ENCODE peak calls at places on chromosomes 4 and X, in five cellular contexts. L is esophagus squamous epithelium, H is sigmoid colon, I is uterus, Y is testis. V is an unnamed sample.

GRCh38 chrX:103585421-103586313 is at the start of gene TCEAL4:
- DNase-seq in L (no peak), H (peak; percentile 85), I (peak; percentile 72), Y (peak; percentile 84), V (peak; percentile 45)

GRCh38 chr4:185774815-185775684 is 36.9 kb downstream of the SORBS2 start:
- DNase-seq in L (no peak), H (no peak), I (no peak), Y (no peak), V (no peak)

GRCh38 chrX:100494570-100494969 is 84.5 kb upstream of the PCDH19 start:
- DNase-seq in L (no peak), H (no peak), I (no peak), Y (no peak), V (no peak)

GRCh38 chr4:30863031-30863430 is 142.9 kb downstream of the PCDH7 start:
- DNase-seq in L (no peak), H (no peak), I (no peak), Y (no peak), V (no peak)

GRCh38 chr4:11488657-11489448 is 60.2 kb upstream of the HS3ST1 start:
- DNase-seq in L (no peak), H (no peak), I (no peak), Y (no peak), V (no peak)

GRCh38 chr4:72442147-72442546 is 126.9 kb downstream of the ADAMTS3 start:
- DNase-seq in L (no peak), H (no peak), I (no peak), Y (no peak), V (no peak)

GRCh38 chr4:78166582-78166981 is 109.5 kb downstream of the FRAS1 start:
- DNase-seq in L (no peak), H (no peak), I (no peak), Y (no peak), V (no peak)

GRCh38 chr4:14404730-14405129 is 597.6 kb upstream of the CPEB2 start:
- DNase-seq in L (no peak), H (no peak), I (no peak), Y (no peak), V (no peak)

GRCh38 chr4:165563851-165564250 is 185.0 kb downstream of the CPE start:
- DNase-seq in L (no peak), H (no peak), I (no peak), Y (no peak), V (no peak)

GRCh38 chr4:108762559-108763225 is at the start of gene ETNPPL:
- DNase-seq in L (no peak), H (peak; percentile 62), I (no peak), Y (peak; percentile 27), V (no peak)

GRCh38 chrX:110418220-110418856 is 59.7 kb downstream of the RTL9 start:
- DNase-seq in L (no peak), H (no peak), I (peak; percentile 36), Y (peak; percentile 45), V (no peak)

GRCh38 chr4:187995322-187996207 is at the start of gene ZFP42:
- DNase-seq in L (no peak), H (no peak), I (no peak), Y (no peak), V (no peak)

GRCh38 chr4:103201724-103202123 is 3.6 kb upstream of the CENPE start:
- DNase-seq in L (no peak), H (no peak), I (no peak), Y (no peak), V (no peak)

GRCh38 chr4:150242820-150243458 is 164.7 kb downstream of the DCLK2 start:
- DNase-seq in L (no peak), H (no peak), I (peak; percentile 23), Y (peak; percentile 46), V (no peak)

GRCh38 chr4:80265571-80266266 is 745 bp upstream of the FGF5 start:
- DNase-seq in L (no peak), H (no peak), I (no peak), Y (no peak), V (no peak)

GRCh38 chrX:7119927-7120577 is 27.5 kb upstream of the STS start:
- DNase-seq in L (no peak), H (no peak), I (no peak), Y (no peak), V (no peak)

GRCh38 chrX:25872786-25873185 is 265.4 kb upstream of the MAGEB18 start:
- DNase-seq in L (no peak), H (no peak), I (no peak), Y (no peak), V (no peak)

GRCh38 chr4:19776021-19776459 is 475.7 kb upstream of the SLIT2 start:
- DNase-seq in L (no peak), H (no peak), I (no peak), Y (no peak), V (no peak)

GRCh38 chrX:21870494-21870893 is 14.7 kb downstream of the YY2 start:
- DNase-seq in L (no peak), H (no peak), I (no peak), Y (no peak), V (no peak)

GRCh38 chr4:33060873-33061542 is 2340.8 kb downstream of the PCDH7 start:
- DNase-seq in L (no peak), H (no peak), I (no peak), Y (peak; percentile 64), V (no peak)

GRCh38 chr4:677431-678293 is 3.3 kb downstream of the MYL5 start:
- DNase-seq in L (no peak), H (no peak), I (no peak), Y (no peak), V (no peak)

GRCh38 chrX:107205770-107206696 is at the start of the genes DNAAF6 and NUP62CL:
- DNase-seq in L (peak; percentile 24), H (no peak), I (peak; percentile 46), Y (peak; percentile 87), V (no peak)

GRCh38 chr4:67403342-67403741 is 142.0 kb downstream of the CENPC start:
- DNase-seq in L (no peak), H (no peak), I (no peak), Y (no peak), V (no peak)

GRCh38 chrX:17930850-17931249 is 69.8 kb upstream of the RAI2 start:
- DNase-seq in L (no peak), H (no peak), I (no peak), Y (no peak), V (no peak)

GRCh38 chrX:54446084-54446483 is 5.9 kb downstream of the TSR2 start:
- DNase-seq in L (no peak), H (no peak), I (no peak), Y (no peak), V (no peak)

GRCh38 chrX:54442790-54443189 is 2.6 kb downstream of the TSR2 start:
- DNase-seq in L (no peak), H (no peak), I (no peak), Y (no peak), V (no peak)

GRCh38 chrX:54444752-54445151 is 4.5 kb downstream of the TSR2 start:
- DNase-seq in L (no peak), H (no peak), I (no peak), Y (no peak), V (no peak)

GRCh38 chrX:54435121-54435520 is 5.1 kb upstream of the TSR2 start:
- DNase-seq in L (no peak), H (no peak), I (no peak), Y (no peak), V (no peak)

DNA sequence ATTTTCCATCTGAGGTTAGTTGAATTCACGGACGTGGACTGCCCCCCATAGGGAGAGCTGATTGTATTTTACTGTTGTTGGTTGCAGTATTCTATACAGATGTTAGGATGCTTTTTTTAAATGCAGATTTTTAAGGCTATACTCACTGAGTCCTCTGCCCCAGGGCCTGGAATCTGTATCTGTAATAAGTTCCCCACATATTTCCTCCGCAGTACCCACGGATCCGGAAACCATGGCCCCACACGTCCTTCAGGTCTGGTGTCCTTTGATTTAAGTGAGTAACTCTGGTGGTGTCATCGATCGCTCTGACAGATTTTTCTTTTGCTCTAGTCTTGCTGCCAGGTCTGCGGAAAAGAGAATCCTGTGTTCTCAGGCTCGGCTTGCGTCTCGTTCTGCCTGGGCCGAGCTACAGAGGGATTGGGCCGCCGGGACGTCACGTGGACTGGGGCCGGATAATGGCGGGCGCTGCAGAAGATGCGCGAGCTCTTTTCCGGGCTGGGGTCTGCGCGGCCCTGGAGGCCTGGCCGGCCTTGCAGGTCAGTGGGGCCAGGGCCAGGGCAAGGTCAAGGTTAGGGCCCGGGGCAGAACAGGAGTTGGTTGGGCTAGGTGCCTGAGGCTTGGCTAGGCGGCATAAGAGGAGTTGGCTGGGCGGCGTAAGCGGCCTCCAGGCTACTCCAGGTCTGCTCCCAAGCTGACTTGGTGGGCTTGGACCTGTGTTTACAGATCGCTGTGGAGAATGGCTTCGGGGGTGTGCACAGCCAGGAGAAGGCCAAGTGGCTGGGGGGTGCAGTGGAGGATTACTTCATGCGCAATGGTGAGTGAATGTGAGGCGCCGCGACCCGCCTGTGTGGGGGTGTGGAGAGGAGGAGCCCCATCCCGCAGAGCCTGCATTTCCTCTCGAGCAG is at the start of gene TSR2:
- DNase-seq in L (peak; percentile 7), H (peak; percentile 91), I (peak; percentile 78), Y (peak; percentile 91), V (peak; percentile 75)
- TF ChIP-seq POLR2A in L (no peak), H (peak; percentile 36), I (peak; percentile 61), Y (no peak), V (no peak)

GRCh38 chr4:118351851-118352827 is 664 bp downstream of the PRSS12 start:
- DNase-seq in L (no peak), H (peak; percentile 65), I (no peak), Y (peak; percentile 63), V (no peak)
- TF ChIP-seq CTCF in L (no peak), H (no peak), I (no peak), Y (no peak), V (no peak)

GRCh38 chr4:137531951-137532868 is at the start of gene PCDH18:
- DNase-seq in L (peak; percentile 4), H (peak; percentile 97), I (peak; percentile 95), Y (peak; percentile 94), V (peak; percentile 97)
- TF ChIP-seq POLR2A in L (no peak), H (peak; percentile 66), I (peak; percentile 72), Y (no peak), V (no peak)

GRCh38 chrX:139554991-139555675 is 24.6 kb downstream of the F9 start:
- DNase-seq in L (no peak), H (no peak), I (no peak), Y (no peak), V (no peak)
- TF ChIP-seq CTCF in L (no peak), H (no peak), I (no peak), Y (no peak), V (no peak)

GRCh38 chr4:3040447-3041191 is 33.7 kb downstream of the HTT-AS start:
- DNase-seq in L (no peak), H (no peak), I (no peak), Y (no peak), V (peak; percentile 77)
- TF ChIP-seq POLR2A in L (no peak), H (no peak), I (no peak), Y (no peak), V (no peak)

GRCh38 chrX:74492720-74493201 is 71.5 kb downstream of the SLC16A2 start:
- DNase-seq in L (no peak), H (no peak), I (no peak), Y (no peak), V (no peak)
- TF ChIP-seq CTCF in L (no peak), H (no peak), I (no peak), Y (no peak), V (no peak)

V was measured in lower leg skin.